ENCODE peak calls at places on chromosomes 11 and 22, in four cellular contexts. One of them, this sample, is unnamed.

GRCh38 chr11:134574425-134574824 is 162.4 kb upstream of the B3GAT1 start:
- DNase-seq in stimulated activated CD4-positive, alpha-beta T cell treated with anti-CD3 and anti-CD28 coated beads, Interleukin-12 subunit alpha, Interleukin-12 subunit beta, amount 100 ng/mL, for 48 hours: no peak
- DNase-seq in DMS153: no peak
- DNase-seq in effector memory CD4-positive, alpha-beta T cell: no peak
- DNase-seq in this sample: no peak

GRCh38 chr11:10973416-10973815 is 115.6 kb upstream of the ZBED5 start:
- DNase-seq in effector memory CD4-positive, alpha-beta T cell: no peak
- DNase-seq in stimulated activated CD4-positive, alpha-beta T cell treated with anti-CD3 and anti-CD28 coated beads, Interleukin-12 subunit alpha, Interleukin-12 subunit beta, amount 100 ng/mL, for 48 hours: no peak
- DNase-seq in DMS153: peak; percentile 28
- DNase-seq in this sample: no peak

GRCh38 chr22:24090581-24090980 is 79.5 kb downstream of the CABIN1 start:
- DNase-seq in DMS153: no peak
- DNase-seq in effector memory CD4-positive, alpha-beta T cell: no peak
- DNase-seq in stimulated activated CD4-positive, alpha-beta T cell treated with anti-CD3 and anti-CD28 coated beads, Interleukin-12 subunit alpha, Interleukin-12 subunit beta, amount 100 ng/mL, for 48 hours: no peak
- DNase-seq in this sample: no peak

GRCh38 chr11:28666632-28667031 is 558.4 kb downstream of the METTL15 start:
- DNase-seq in stimulated activated CD4-positive, alpha-beta T cell treated with anti-CD3 and anti-CD28 coated beads, Interleukin-12 subunit alpha, Interleukin-12 subunit beta, amount 100 ng/mL, for 48 hours: no peak
- DNase-seq in DMS153: no peak
- DNase-seq in effector memory CD4-positive, alpha-beta T cell: no peak
- DNase-seq in this sample: no peak

GRCh38 chr22:35437038-35437437 is 37.1 kb downstream of the MCM5 start:
- DNase-seq in stimulated activated CD4-positive, alpha-beta T cell treated with anti-CD3 and anti-CD28 coated beads, Interleukin-12 subunit alpha, Interleukin-12 subunit beta, amount 100 ng/mL, for 48 hours: peak; percentile 23
- DNase-seq in effector memory CD4-positive, alpha-beta T cell: no peak
- DNase-seq in DMS153: no peak
- DNase-seq in this sample: no peak

GRCh38 chr11:115111066-115111465 is 393.1 kb downstream of the CADM1 start:
- DNase-seq in stimulated activated CD4-positive, alpha-beta T cell treated with anti-CD3 and anti-CD28 coated beads, Interleukin-12 subunit alpha, Interleukin-12 subunit beta, amount 100 ng/mL, for 48 hours: no peak
- DNase-seq in effector memory CD4-positive, alpha-beta T cell: no peak
- DNase-seq in DMS153: no peak
- DNase-seq in this sample: no peak

GRCh38 chr11:14454861-14455632 is 44.6 kb downstream of the COPB1 start:
- DNase-seq in DMS153: no peak
- DNase-seq in effector memory CD4-positive, alpha-beta T cell: no peak
- DNase-seq in stimulated activated CD4-positive, alpha-beta T cell treated with anti-CD3 and anti-CD28 coated beads, Interleukin-12 subunit alpha, Interleukin-12 subunit beta, amount 100 ng/mL, for 48 hours: no peak
- DNase-seq in this sample: no peak

GRCh38 chr11:123549901-123550619 is 104.4 kb downstream of the SCN3B start:
- DNase-seq in stimulated activated CD4-positive, alpha-beta T cell treated with anti-CD3 and anti-CD28 coated beads, Interleukin-12 subunit alpha, Interleukin-12 subunit beta, amount 100 ng/mL, for 48 hours: no peak
- DNase-seq in effector memory CD4-positive, alpha-beta T cell: no peak
- DNase-seq in DMS153: no peak
- DNase-seq in this sample: no peak

GRCh38 chr11:88421530-88421929 is 84.0 kb upstream of the CTSC start:
- DNase-seq in stimulated activated CD4-positive, alpha-beta T cell treated with anti-CD3 and anti-CD28 coated beads, Interleukin-12 subunit alpha, Interleukin-12 subunit beta, amount 100 ng/mL, for 48 hours: peak; percentile 51
- DNase-seq in effector memory CD4-positive, alpha-beta T cell: no peak
- DNase-seq in DMS153: no peak
- DNase-seq in this sample: no peak

GRCh38 chr11:2737876-2738275 is 38.1 kb upstream of the KCNQ1OT1 start:
- DNase-seq in effector memory CD4-positive, alpha-beta T cell: no peak
- DNase-seq in DMS153: no peak
- DNase-seq in stimulated activated CD4-positive, alpha-beta T cell treated with anti-CD3 and anti-CD28 coated beads, Interleukin-12 subunit alpha, Interleukin-12 subunit beta, amount 100 ng/mL, for 48 hours: no peak
- DNase-seq in this sample: no peak

GRCh38 chr22:23675502-23676415 is 15.1 kb upstream of the RGL4 start:
- DNase-seq in DMS153: no peak
- DNase-seq in stimulated activated CD4-positive, alpha-beta T cell treated with anti-CD3 and anti-CD28 coated beads, Interleukin-12 subunit alpha, Interleukin-12 subunit beta, amount 100 ng/mL, for 48 hours: no peak
- DNase-seq in effector memory CD4-positive, alpha-beta T cell: no peak
- DNase-seq in this sample: peak; percentile 1

GRCh38 chr11:103031834-103032233 is 60.1 kb downstream of the DCUN1D5 start:
- DNase-seq in effector memory CD4-positive, alpha-beta T cell: no peak
- DNase-seq in stimulated activated CD4-positive, alpha-beta T cell treated with anti-CD3 and anti-CD28 coated beads, Interleukin-12 subunit alpha, Interleukin-12 subunit beta, amount 100 ng/mL, for 48 hours: no peak
- DNase-seq in DMS153: no peak
- DNase-seq in this sample: no peak

GRCh38 chr22:38742176-38742942 is 13.4 kb downstream of the SUN2 start:
- DNase-seq in effector memory CD4-positive, alpha-beta T cell: no peak
- DNase-seq in DMS153: no peak
- DNase-seq in stimulated activated CD4-positive, alpha-beta T cell treated with anti-CD3 and anti-CD28 coated beads, Interleukin-12 subunit alpha, Interleukin-12 subunit beta, amount 100 ng/mL, for 48 hours: no peak
- DNase-seq in this sample: no peak

This sample was measured in LNCaP clone FGC.